ENCODE peak calls at places on chromosomes 5 and 9, in nine cellular contexts. F is pancreas, V is GOT3, R is dorsolateral prefrontal cortex, K is cardiac septum, B is ELR, E is ACHN, I is cardiac fibroblast, S is lower leg skin. L is an unnamed sample.

GRCh38 chr9:105510024-105510423 is 47.9 kb upstream of the FKTN start:
- DNase-seq in F (no peak), V (no peak), R (no peak), K (no peak), B (peak), E (no peak), I (peak), S (no peak), L (no peak)

GRCh38 chr5:168946363-168946762 is 354.6 kb downstream of the SLIT3 start:
- DNase-seq in F (no peak), V (no peak), R (no peak), K (no peak), B (no peak), E (no peak), I (peak), S (no peak), L (no peak)

GRCh38 chr9:137051145-137051724 is 2.6 kb downstream of the ENTPD2 start:
- DNase-seq in F (peak), V (no peak), R (no peak), K (no peak), B (no peak), E (no peak), I (no peak), S (no peak), L (no peak)

GRCh38 chr5:176748073-176748966 is 62.0 kb upstream of the UNC5A start:
- DNase-seq in F (no peak), V (no peak), R (no peak), K (peak), B (peak), E (no peak), I (no peak), S (no peak), L (peak)

GRCh38 chr5:96807099-96807654 is 568 bp downstream of the ERAP1 start:
- DNase-seq in F (peak), V (peak), R (peak), K (peak), B (peak), E (peak), I (peak), S (peak), L (peak)

GRCh38 chr5:139636207-139636792 is 11.8 kb upstream of the CXXC5 start:
- DNase-seq in F (no peak), V (no peak), R (no peak), K (peak), B (no peak), E (no peak), I (no peak), S (no peak), L (no peak)

GRCh38 chr5:96790851-96791513 is 16.8 kb downstream of the ERAP1 start:
- DNase-seq in F (no peak), V (no peak), R (no peak), K (no peak), B (peak), E (peak), I (peak), S (no peak), L (no peak)

GRCh38 chr5:65970481-65971367 is 44.3 kb downstream of the ERBIN start:
- DNase-seq in F (no peak), V (no peak), R (no peak), K (no peak), B (no peak), E (no peak), I (no peak), S (no peak), L (no peak)

GRCh38 chr5:175689147-175689991 is 31.5 kb downstream of the HRH2 start:
- DNase-seq in F (no peak), V (peak), R (peak), K (no peak), B (no peak), E (no peak), I (peak), S (peak), L (peak)

GRCh38 chr5:135993894-135994514 is 34.8 kb upstream of the TGFBI start:
- DNase-seq in F (no peak), V (no peak), R (no peak), K (no peak), B (peak), E (no peak), I (peak), S (no peak), L (no peak)

GRCh38 chr9:121783523-121784507 is 132.4 kb downstream of the DAB2IP start:
- DNase-seq in F (peak), V (no peak), R (no peak), K (no peak), B (no peak), E (no peak), I (no peak), S (no peak), L (peak)

GRCh38 chr5:126801992-126802294 is 25.0 kb downstream of the LMNB1 start:
- DNase-seq in F (no peak), V (no peak), R (no peak), K (no peak), B (peak), E (peak), I (peak), S (no peak), L (no peak)

GRCh38 chr5:35198096-35198495 is 32.2 kb downstream of the PRLR start:
- DNase-seq in F (peak), V (no peak), R (no peak), K (no peak), B (peak), E (no peak), I (peak), S (no peak), L (peak)

GRCh38 chr5:135127604-135128240 is 93.7 kb upstream of the PITX1 start:
- DNase-seq in F (no peak), V (peak), R (no peak), K (no peak), B (peak), E (peak), I (peak), S (no peak), L (no peak)

GRCh38 chr9:78239506-78239905 is 3.6 kb downstream of the CEP78 start:
- DNase-seq in F (no peak), V (no peak), R (no peak), K (no peak), B (peak), E (peak), I (no peak), S (no peak), L (no peak)

GRCh38 chr5:127290946-127291763 is 559 bp downstream of the MEGF10 start:
- DNase-seq in F (no peak), V (no peak), R (no peak), K (no peak), B (no peak), E (no peak), I (peak), S (no peak), L (no peak)

GRCh38 chr5:35345222-35345621 is 114.9 kb upstream of the PRLR start:
- DNase-seq in F (no peak), V (no peak), R (no peak), K (no peak), B (peak), E (no peak), I (peak), S (no peak), L (no peak)

GRCh38 chr9:131656356-131657030 is 83.4 kb downstream of the RAPGEF1 start:
- DNase-seq in F (no peak), V (no peak), R (peak), K (peak), B (no peak), E (no peak), I (no peak), S (peak), L (peak)

GRCh38 chr5:138639326-138639725 is 64.1 kb upstream of the HSPA9 start:
- DNase-seq in F (no peak), V (no peak), R (no peak), K (no peak), B (no peak), E (no peak), I (no peak), S (no peak), L (no peak)

GRCh38 chr5:132008961-132009680 is 2.3 kb downstream of the ACSL6 start:
- DNase-seq in F (peak), V (no peak), R (no peak), K (peak), B (no peak), E (no peak), I (no peak), S (no peak), L (peak)